ENCODE peak calls at places on chromosomes 4 and X, in four cellular contexts. One of them, this sample, is unnamed.

GRCh38 chr4:8188085-8188484 is 11.0 kb upstream of the SH3TC1 start:
- DNase-seq in adipocyte: no peak
- DNase-seq in transverse colon: no peak
- DNase-seq in left colon: no peak
- DNase-seq in this sample: no peak

GRCh38 chrX:151713859-151714258 is 2.0 kb upstream of the FATE1 start:
- DNase-seq in transverse colon: no peak
- DNase-seq in adipocyte: peak; percentile 35
- DNase-seq in left colon: no peak
- DNase-seq in this sample: no peak

GRCh38 chr4:153750197-153750817 is 9.5 kb downstream of the RNF175 start:
- DNase-seq in left colon: no peak
- DNase-seq in adipocyte: peak; percentile 95
- DNase-seq in transverse colon: peak; percentile 43
- DNase-seq in this sample: peak; percentile 58

GRCh38 chrX:57285001-57285400 is 1.5 kb upstream of the FAAH2 start:
- DNase-seq in adipocyte: no peak
- DNase-seq in left colon: no peak
- DNase-seq in transverse colon: no peak
- DNase-seq in this sample: no peak

GRCh38 chr4:1166509-1167243 is 5.7 kb downstream of the SPON2 start:
- DNase-seq in left colon: no peak
- DNase-seq in adipocyte: no peak
- DNase-seq in transverse colon: no peak
- DNase-seq in this sample: no peak

GRCh38 chr4:160826339-160826679 is 1337.5 kb downstream of the FSTL5 start:
- DNase-seq in adipocyte: no peak
- DNase-seq in transverse colon: no peak
- DNase-seq in left colon: no peak
- DNase-seq in this sample: no peak

GRCh38 chr4:7876096-7876993 is 63.3 kb downstream of the AFAP1 start:
- DNase-seq in left colon: no peak
- DNase-seq in transverse colon: no peak
- DNase-seq in adipocyte: no peak
- DNase-seq in this sample: no peak

GRCh38 chr4:55312491-55313101 is 33.4 kb upstream of the SRD5A3 start:
- DNase-seq in transverse colon: peak; percentile 33
- DNase-seq in adipocyte: peak; percentile 74
- DNase-seq in left colon: peak; percentile 28
- DNase-seq in this sample: no peak

GRCh38 chrX:79452879-79453278 is 85.7 kb upstream of the ITM2A start:
- DNase-seq in transverse colon: peak; percentile 32
- DNase-seq in adipocyte: no peak
- DNase-seq in left colon: no peak
- DNase-seq in this sample: no peak

GRCh38 chrX:29315931-29316330 is 728.7 kb downstream of the IL1RAPL1 start:
- DNase-seq in left colon: no peak
- DNase-seq in transverse colon: no peak
- DNase-seq in adipocyte: no peak
- DNase-seq in this sample: no peak